ENCODE peak calls at places on chromosomes 1 and 21, in six cellular contexts. One of them, this sample, is unnamed.

GRCh38 chr1:70204578-70204977 is 801 bp downstream of the LRRC40 start:
- DNase-seq in activated CD4-positive, alpha-beta T cell treated with anti-CD3 and anti-CD28 coated beads, Interleukin-2, amount 50 U/mL, for 1 hour: no peak
- DNase-seq in iris pigment epithelial cell: no peak
- DNase-seq in dorsolateral prefrontal cortex: no peak
- DNase-seq in cerebellar cortex: no peak
- DNase-seq in AML-193: no peak
- DNase-seq in this sample: peak

GRCh38 chr1:162139398-162139685 is 69.9 kb downstream of the NOS1AP start:
- DNase-seq in AML-193: no peak
- DNase-seq in iris pigment epithelial cell: no peak
- DNase-seq in dorsolateral prefrontal cortex: no peak
- DNase-seq in activated CD4-positive, alpha-beta T cell treated with anti-CD3 and anti-CD28 coated beads, Interleukin-2, amount 50 U/mL, for 1 hour: no peak
- DNase-seq in cerebellar cortex: no peak
- DNase-seq in this sample: no peak

GRCh38 chr1:176696109-176696508 is 233.1 kb downstream of the PAPPA2 start:
- DNase-seq in cerebellar cortex: no peak
- DNase-seq in activated CD4-positive, alpha-beta T cell treated with anti-CD3 and anti-CD28 coated beads, Interleukin-2, amount 50 U/mL, for 1 hour: no peak
- DNase-seq in dorsolateral prefrontal cortex: no peak
- DNase-seq in AML-193: no peak
- DNase-seq in iris pigment epithelial cell: peak
- DNase-seq in this sample: peak

GRCh38 chr21:34968414-34969333 is 80.4 kb downstream of the RUNX1 start:
- DNase-seq in cerebellar cortex: no peak
- DNase-seq in AML-193: peak
- DNase-seq in activated CD4-positive, alpha-beta T cell treated with anti-CD3 and anti-CD28 coated beads, Interleukin-2, amount 50 U/mL, for 1 hour: peak
- DNase-seq in iris pigment epithelial cell: no peak
- DNase-seq in dorsolateral prefrontal cortex: no peak
- DNase-seq in this sample: no peak

GRCh38 chr1:111517464-111518225 is 14.2 kb upstream of the ADORA3 start:
- DNase-seq in cerebellar cortex: no peak
- DNase-seq in activated CD4-positive, alpha-beta T cell treated with anti-CD3 and anti-CD28 coated beads, Interleukin-2, amount 50 U/mL, for 1 hour: no peak
- DNase-seq in dorsolateral prefrontal cortex: no peak
- DNase-seq in iris pigment epithelial cell: no peak
- DNase-seq in AML-193: no peak
- DNase-seq in this sample: no peak

GRCh38 chr21:19853709-19854575 is 1144.3 kb upstream of the NCAM2 start:
- DNase-seq in AML-193: no peak
- DNase-seq in cerebellar cortex: no peak
- DNase-seq in activated CD4-positive, alpha-beta T cell treated with anti-CD3 and anti-CD28 coated beads, Interleukin-2, amount 50 U/mL, for 1 hour: no peak
- DNase-seq in iris pigment epithelial cell: no peak
- DNase-seq in dorsolateral prefrontal cortex: no peak
- DNase-seq in this sample: no peak

GRCh38 chr1:247089616-247090375 is 11.2 kb upstream of the ZNF670 start:
- DNase-seq in AML-193: no peak
- DNase-seq in iris pigment epithelial cell: no peak
- DNase-seq in cerebellar cortex: no peak
- DNase-seq in dorsolateral prefrontal cortex: no peak
- DNase-seq in activated CD4-positive, alpha-beta T cell treated with anti-CD3 and anti-CD28 coated beads, Interleukin-2, amount 50 U/mL, for 1 hour: no peak
- DNase-seq in this sample: no peak

GRCh38 chr1:169108897-169109560 is 2.5 kb downstream of the ATP1B1 start:
- DNase-seq in dorsolateral prefrontal cortex: peak
- DNase-seq in activated CD4-positive, alpha-beta T cell treated with anti-CD3 and anti-CD28 coated beads, Interleukin-2, amount 50 U/mL, for 1 hour: no peak
- DNase-seq in cerebellar cortex: peak
- DNase-seq in AML-193: peak
- DNase-seq in iris pigment epithelial cell: no peak
- DNase-seq in this sample: peak

GRCh38 chr1:219926363-219926998 is 1.9 kb downstream of the SLC30A10 start:
- DNase-seq in activated CD4-positive, alpha-beta T cell treated with anti-CD3 and anti-CD28 coated beads, Interleukin-2, amount 50 U/mL, for 1 hour: no peak
- DNase-seq in dorsolateral prefrontal cortex: no peak
- DNase-seq in AML-193: no peak
- DNase-seq in cerebellar cortex: no peak
- DNase-seq in iris pigment epithelial cell: no peak
- DNase-seq in this sample: no peak

GRCh38 chr1:108832929-108833328 is 24.0 kb downstream of the AKNAD1 start:
- DNase-seq in AML-193: no peak
- DNase-seq in activated CD4-positive, alpha-beta T cell treated with anti-CD3 and anti-CD28 coated beads, Interleukin-2, amount 50 U/mL, for 1 hour: no peak
- DNase-seq in cerebellar cortex: no peak
- DNase-seq in iris pigment epithelial cell: no peak
- DNase-seq in dorsolateral prefrontal cortex: no peak
- DNase-seq in this sample: no peak

GRCh38 chr1:244049142-244049968 is 1.7 kb upstream of the ZBTB18 start:
- DNase-seq in AML-193: no peak
- DNase-seq in cerebellar cortex: peak
- DNase-seq in activated CD4-positive, alpha-beta T cell treated with anti-CD3 and anti-CD28 coated beads, Interleukin-2, amount 50 U/mL, for 1 hour: peak
- DNase-seq in iris pigment epithelial cell: no peak
- DNase-seq in dorsolateral prefrontal cortex: peak
- DNase-seq in this sample: no peak

GRCh38 chr1:245683377-245683716 is 528.6 kb downstream of the KIF26B start:
- DNase-seq in AML-193: no peak
- DNase-seq in dorsolateral prefrontal cortex: no peak
- DNase-seq in activated CD4-positive, alpha-beta T cell treated with anti-CD3 and anti-CD28 coated beads, Interleukin-2, amount 50 U/mL, for 1 hour: no peak
- DNase-seq in cerebellar cortex: no peak
- DNase-seq in iris pigment epithelial cell: no peak
- DNase-seq in this sample: no peak

GRCh38 chr1:45876000-45876399 is 72.6 kb downstream of the MAST2 start:
- DNase-seq in cerebellar cortex: no peak
- DNase-seq in iris pigment epithelial cell: no peak
- DNase-seq in AML-193: no peak
- DNase-seq in activated CD4-positive, alpha-beta T cell treated with anti-CD3 and anti-CD28 coated beads, Interleukin-2, amount 50 U/mL, for 1 hour: no peak
- DNase-seq in dorsolateral prefrontal cortex: no peak
- DNase-seq in this sample: no peak

GRCh38 chr1:94906382-94906781 is 20.5 kb downstream of the CNN3 start:
- DNase-seq in cerebellar cortex: no peak
- DNase-seq in AML-193: no peak
- DNase-seq in activated CD4-positive, alpha-beta T cell treated with anti-CD3 and anti-CD28 coated beads, Interleukin-2, amount 50 U/mL, for 1 hour: no peak
- DNase-seq in dorsolateral prefrontal cortex: no peak
- DNase-seq in iris pigment epithelial cell: no peak
- DNase-seq in this sample: no peak

GRCh38 chr21:41973861-41974751 is 20.3 kb upstream of the C2CD2 start:
- DNase-seq in cerebellar cortex: peak
- DNase-seq in dorsolateral prefrontal cortex: no peak
- DNase-seq in AML-193: no peak
- DNase-seq in iris pigment epithelial cell: no peak
- DNase-seq in activated CD4-positive, alpha-beta T cell treated with anti-CD3 and anti-CD28 coated beads, Interleukin-2, amount 50 U/mL, for 1 hour: no peak
- DNase-seq in this sample: peak

GRCh38 chr1:182666736-182667135 is 17.7 kb downstream of the RGS8 start:
- DNase-seq in cerebellar cortex: no peak
- DNase-seq in iris pigment epithelial cell: no peak
- DNase-seq in dorsolateral prefrontal cortex: no peak
- DNase-seq in AML-193: no peak
- DNase-seq in activated CD4-positive, alpha-beta T cell treated with anti-CD3 and anti-CD28 coated beads, Interleukin-2, amount 50 U/mL, for 1 hour: no peak
- DNase-seq in this sample: peak

GRCh38 chr1:242544071-242544470 is 19.6 kb upstream of the PLD5 start:
- DNase-seq in cerebellar cortex: no peak
- DNase-seq in iris pigment epithelial cell: no peak
- DNase-seq in activated CD4-positive, alpha-beta T cell treated with anti-CD3 and anti-CD28 coated beads, Interleukin-2, amount 50 U/mL, for 1 hour: no peak
- DNase-seq in dorsolateral prefrontal cortex: no peak
- DNase-seq in AML-193: no peak
- DNase-seq in this sample: no peak